ENCODE peak calls at places on chromosomes 3 and 15, in ten cellular contexts. One of them, this sample, is unnamed.
A peak's percentile ranks its signal among the peaks of the same experiment; 100 is the strongest.

GRCh38 chr15:84749111-84749991 is 959 bp downstream of the ZNF592 start:
- DNase-seq in AG08396: no peak
- DNase-seq in activated CD8-positive, alpha-beta memory T cell treated with anti-CD3 and anti-CD28 coated beads for 24 hours: peak; percentile 74
- DNase-seq in keratinocyte: no peak
- DNase-seq in progenitor cell of endocrine pancreas: no peak
- DNase-seq in astrocyte: peak; percentile 18
- DNase-seq in C1 segment of cervical spinal cord: peak; percentile 67
- DNase-seq in spleen: peak; percentile 85
- DNase-seq in KBM-7: peak; percentile 79
- DNase-seq in cardiac fibroblast: peak; percentile 44
- DNase-seq in this sample: peak; percentile 23

GRCh38 chr15:56886450-56886856 is 32.0 kb upstream of the TCF12 start:
- DNase-seq in KBM-7: no peak
- DNase-seq in C1 segment of cervical spinal cord: no peak
- DNase-seq in progenitor cell of endocrine pancreas: no peak
- DNase-seq in astrocyte: no peak
- DNase-seq in cardiac fibroblast: no peak
- DNase-seq in AG08396: no peak
- DNase-seq in keratinocyte: no peak
- DNase-seq in spleen: no peak
- DNase-seq in activated CD8-positive, alpha-beta memory T cell treated with anti-CD3 and anti-CD28 coated beads for 24 hours: peak; percentile 57
- DNase-seq in this sample: peak; percentile 14

GRCh38 chr3:194379231-194379630 is 9.7 kb upstream of the LRRC15 start:
- DNase-seq in activated CD8-positive, alpha-beta memory T cell treated with anti-CD3 and anti-CD28 coated beads for 24 hours: no peak
- DNase-seq in keratinocyte: no peak
- DNase-seq in cardiac fibroblast: no peak
- DNase-seq in progenitor cell of endocrine pancreas: no peak
- DNase-seq in KBM-7: no peak
- DNase-seq in astrocyte: no peak
- DNase-seq in spleen: peak; percentile 33
- DNase-seq in C1 segment of cervical spinal cord: no peak
- DNase-seq in AG08396: no peak
- DNase-seq in this sample: no peak

GRCh38 chr3:97917813-97918536 is 54.3 kb downstream of the RIOX2 start:
- DNase-seq in keratinocyte: no peak
- DNase-seq in progenitor cell of endocrine pancreas: no peak
- DNase-seq in cardiac fibroblast: peak; percentile 50
- DNase-seq in KBM-7: no peak
- DNase-seq in C1 segment of cervical spinal cord: no peak
- DNase-seq in spleen: no peak
- DNase-seq in activated CD8-positive, alpha-beta memory T cell treated with anti-CD3 and anti-CD28 coated beads for 24 hours: no peak
- DNase-seq in AG08396: peak; percentile 8
- DNase-seq in astrocyte: peak; percentile 37
- DNase-seq in this sample: peak; percentile 64

GRCh38 chr3:113304102-113304501 is 92.7 kb downstream of the BOC start:
- DNase-seq in spleen: no peak
- DNase-seq in C1 segment of cervical spinal cord: no peak
- DNase-seq in keratinocyte: no peak
- DNase-seq in AG08396: no peak
- DNase-seq in KBM-7: no peak
- DNase-seq in astrocyte: no peak
- DNase-seq in cardiac fibroblast: no peak
- DNase-seq in activated CD8-positive, alpha-beta memory T cell treated with anti-CD3 and anti-CD28 coated beads for 24 hours: no peak
- DNase-seq in progenitor cell of endocrine pancreas: no peak
- DNase-seq in this sample: no peak

GRCh38 chr3:149368201-149368849 is 9.1 kb downstream of the TM4SF1 start:
- DNase-seq in C1 segment of cervical spinal cord: no peak
- DNase-seq in astrocyte: no peak
- DNase-seq in activated CD8-positive, alpha-beta memory T cell treated with anti-CD3 and anti-CD28 coated beads for 24 hours: no peak
- DNase-seq in keratinocyte: no peak
- DNase-seq in cardiac fibroblast: peak; percentile 58
- DNase-seq in AG08396: no peak
- DNase-seq in progenitor cell of endocrine pancreas: no peak
- DNase-seq in spleen: no peak
- DNase-seq in KBM-7: no peak
- DNase-seq in this sample: peak; percentile 75

GRCh38 chr3:51379746-51380330 is 5.3 kb upstream of the MANF start:
- DNase-seq in spleen: no peak
- DNase-seq in KBM-7: no peak
- DNase-seq in cardiac fibroblast: no peak
- DNase-seq in progenitor cell of endocrine pancreas: no peak
- DNase-seq in C1 segment of cervical spinal cord: no peak
- DNase-seq in AG08396: no peak
- DNase-seq in activated CD8-positive, alpha-beta memory T cell treated with anti-CD3 and anti-CD28 coated beads for 24 hours: no peak
- DNase-seq in keratinocyte: no peak
- DNase-seq in astrocyte: no peak
- DNase-seq in this sample: no peak

GRCh38 chr3:23241256-23241655 is 38.1 kb downstream of the UBE2E2 start:
- DNase-seq in C1 segment of cervical spinal cord: no peak
- DNase-seq in progenitor cell of endocrine pancreas: no peak
- DNase-seq in astrocyte: no peak
- DNase-seq in AG08396: no peak
- DNase-seq in cardiac fibroblast: no peak
- DNase-seq in spleen: no peak
- DNase-seq in keratinocyte: no peak
- DNase-seq in KBM-7: no peak
- DNase-seq in activated CD8-positive, alpha-beta memory T cell treated with anti-CD3 and anti-CD28 coated beads for 24 hours: no peak
- DNase-seq in this sample: no peak

GRCh38 chr3:184758056-184758455 is 46.2 kb upstream of the MAGEF1 start:
- DNase-seq in AG08396: no peak
- DNase-seq in KBM-7: no peak
- DNase-seq in progenitor cell of endocrine pancreas: no peak
- DNase-seq in astrocyte: no peak
- DNase-seq in activated CD8-positive, alpha-beta memory T cell treated with anti-CD3 and anti-CD28 coated beads for 24 hours: no peak
- DNase-seq in spleen: peak; percentile 67
- DNase-seq in cardiac fibroblast: no peak
- DNase-seq in keratinocyte: no peak
- DNase-seq in C1 segment of cervical spinal cord: no peak
- DNase-seq in this sample: no peak

GRCh38 chr15:85879334-85880163 is 84.8 kb upstream of the KLHL25 start:
- DNase-seq in keratinocyte: no peak
- DNase-seq in cardiac fibroblast: peak; percentile 7
- DNase-seq in KBM-7: no peak
- DNase-seq in astrocyte: no peak
- DNase-seq in AG08396: no peak
- DNase-seq in activated CD8-positive, alpha-beta memory T cell treated with anti-CD3 and anti-CD28 coated beads for 24 hours: no peak
- DNase-seq in progenitor cell of endocrine pancreas: no peak
- DNase-seq in C1 segment of cervical spinal cord: no peak
- DNase-seq in spleen: no peak
- DNase-seq in this sample: no peak

GRCh38 chr3:12916159-12916558 is 74.8 kb upstream of the RPL32 start:
- DNase-seq in spleen: peak; percentile 88
- DNase-seq in AG08396: no peak
- DNase-seq in KBM-7: peak; percentile 80
- DNase-seq in keratinocyte: no peak
- DNase-seq in C1 segment of cervical spinal cord: no peak
- DNase-seq in cardiac fibroblast: no peak
- DNase-seq in astrocyte: no peak
- DNase-seq in activated CD8-positive, alpha-beta memory T cell treated with anti-CD3 and anti-CD28 coated beads for 24 hours: peak; percentile 72
- DNase-seq in progenitor cell of endocrine pancreas: no peak
- DNase-seq in this sample: no peak

This sample was measured in renal cortical epithelial cell.